ENCODE peak calls at places on chromosomes 16 and 17, in six cellular contexts. Y is HL-60, J is hepatocyte, I is K562, F is heart right ventricle, R is left lung. B is an unnamed sample.

GRCh38 chr16:76583466-76583865 is 306.3 kb downstream of the CNTNAP4 start:
- DNase-seq in R (no peak), J (peak; percentile 65), Y (no peak), F (peak; percentile 12), I (no peak), B (no peak)

GRCh38 chr17:50765454-50766221 is 1.7 kb downstream of the ANKRD40CL start:
- DNase-seq in I (no peak), R (no peak), F (no peak), J (no peak), Y (no peak), B (no peak)

GRCh38 chr17:30210901-30211300 is 24.6 kb downstream of the SLC6A4 start:
- DNase-seq in I (no peak), Y (no peak), J (no peak), F (no peak), R (no peak), B (no peak)

GRCh38 chr16:88447881-88448280 is 5.2 kb upstream of the ZFPM1 start:
- DNase-seq in I (no peak), J (no peak), F (no peak), Y (no peak), R (no peak), B (no peak)

GRCh38 chr17:40961586-40961985 is 5.2 kb downstream of the KRT39 start:
- DNase-seq in R (no peak), I (no peak), J (no peak), Y (no peak), F (no peak), B (no peak)

GRCh38 chr16:523097-523741 is 4.3 kb upstream of the CAPN15 start:
- DNase-seq in I (no peak), R (no peak), J (no peak), F (peak; percentile 13), Y (no peak), B (no peak)

GRCh38 chr17:57067781-57068180 is 17.3 kb upstream of the AKAP1 start:
- DNase-seq in F (no peak), Y (no peak), I (no peak), R (no peak), J (no peak), B (no peak)

GRCh38 chr16:31465788-31466370 is 6.1 kb upstream of the TGFB1I1 start:
- DNase-seq in R (no peak), Y (no peak), F (no peak), J (no peak), I (peak; percentile 4), B (no peak)

GRCh38 chr16:106623-107324 is 28.7 kb downstream of the MPG start:
- DNase-seq in F (no peak), Y (no peak), I (peak; percentile 55), J (peak; percentile 89), R (no peak), B (peak; percentile 60)

GRCh38 chr16:9381908-9382307 is 290.5 kb downstream of the HAPSTR1 start:
- DNase-seq in I (no peak), J (no peak), Y (no peak), R (no peak), F (no peak), B (no peak)

GRCh38 chr17:13557077-13557476 is 44.7 kb downstream of the HS3ST3A1 start:
- DNase-seq in F (no peak), I (no peak), Y (no peak), J (no peak), R (no peak), B (no peak)

GRCh38 chr17:74779948-74780400 is 3.8 kb upstream of the NAT9 start:
- DNase-seq in I (no peak), R (peak; percentile 83), Y (peak; percentile 99), J (no peak), F (no peak), B (peak; percentile 76)

GRCh38 chr17:3827124-3827773 is 18.8 kb downstream of the NCBP3 start:
- DNase-seq in R (no peak), Y (no peak), I (peak; percentile 41), F (no peak), J (peak; percentile 70), B (peak; percentile 63)

DNA sequence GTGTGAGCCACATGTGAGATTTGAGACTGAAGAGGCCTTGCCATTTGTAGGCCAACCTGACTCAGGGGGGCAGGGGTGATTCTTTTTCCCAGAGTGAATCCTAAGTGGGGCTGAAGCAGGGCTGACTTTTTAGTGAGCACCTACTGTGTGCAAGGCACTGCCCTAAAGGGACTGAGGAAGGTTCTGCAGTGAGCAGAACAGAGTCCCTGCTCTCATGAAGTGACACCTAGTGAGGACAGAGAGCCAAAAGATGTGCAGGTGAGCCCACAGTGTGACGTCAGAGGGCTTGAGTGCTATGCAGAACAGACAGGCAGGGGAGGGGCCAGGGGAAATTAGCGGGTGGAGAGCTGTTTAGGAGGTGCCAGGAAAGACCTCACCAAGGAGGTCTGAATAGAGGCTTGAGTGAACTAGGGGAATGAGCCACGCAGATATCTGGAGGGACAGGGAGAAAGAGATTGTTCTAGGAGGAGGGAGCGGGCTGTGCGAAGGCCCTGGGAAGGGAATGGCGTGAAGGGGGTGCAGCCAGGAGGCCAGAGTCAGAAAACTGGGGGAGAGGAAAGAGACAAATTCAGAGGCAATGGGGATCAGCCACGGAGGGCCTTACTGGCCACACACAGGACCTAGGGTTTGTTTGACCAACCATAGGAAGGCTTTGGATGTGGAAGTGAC is 19.7 kb upstream of the IL21R start:
- DNase-seq in J (no peak), F (no peak), I (no peak), R (no peak), Y (no peak), B (no peak)
- TF ChIP-seq CTCF in J (no peak), F (no peak), I (no peak), R (no peak), Y (no peak), B (no peak)

DNA sequence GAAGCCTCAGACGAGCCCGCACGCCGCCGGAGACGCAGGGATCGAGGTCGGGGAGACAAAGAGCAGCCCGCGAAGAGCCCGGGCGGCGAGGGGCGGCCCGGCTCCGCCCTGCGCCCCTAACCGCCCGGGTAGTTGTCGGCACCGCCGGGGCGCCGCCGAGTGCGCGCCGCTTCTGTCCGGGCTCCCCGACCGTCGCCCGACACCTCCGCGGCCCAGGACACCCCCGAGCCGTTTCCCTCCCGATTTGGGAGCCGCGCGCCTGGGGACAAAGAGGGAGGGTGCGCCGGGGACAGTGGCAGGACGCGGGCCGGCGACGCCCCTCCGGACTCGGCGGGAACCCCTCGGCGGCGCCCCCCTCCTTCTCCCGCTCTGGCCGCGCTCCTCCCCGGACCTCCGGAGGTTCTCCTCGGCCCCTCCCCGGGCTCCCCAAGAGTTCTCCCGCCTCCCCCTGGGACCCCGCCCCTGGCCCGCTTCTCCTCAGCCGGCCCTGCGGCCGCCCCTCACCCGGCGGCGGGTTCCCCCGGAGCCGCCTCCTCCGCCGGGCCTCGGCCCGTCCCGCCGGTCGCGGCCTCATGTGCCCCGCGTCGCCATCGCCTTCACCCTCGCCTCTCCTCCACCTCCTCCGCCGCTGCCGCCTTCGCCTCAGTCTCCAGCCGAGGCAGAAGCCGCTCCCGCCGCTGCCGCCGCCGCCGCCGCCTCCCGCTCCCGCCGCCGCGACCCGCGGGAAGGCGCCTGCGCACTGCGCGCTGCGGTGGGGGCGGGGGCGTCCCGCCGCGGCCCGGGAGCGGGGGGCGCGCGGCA is at the start of gene GJC1:
- DNase-seq in R (peak; percentile 81), Y (no peak), F (peak; percentile 62), I (peak; percentile 66), J (peak; percentile 69), B (no peak)
- H3K27ac ChIP-seq in R (peak within 1 kb of the TSS; percentile 70), Y (no peak within 1 kb of the TSS), F (peak within 1 kb of the TSS; percentile 93), I (no peak within 1 kb of the TSS), J (peak within 1 kb of the TSS; percentile 78), B (no peak within 1 kb of the TSS)

GRCh38 chr16:19741354-19741753 is 23.3 kb downstream of the IQCK start:
- DNase-seq in I (no peak), J (no peak), Y (no peak), F (no peak), R (no peak), B (no peak)
- TF ChIP-seq CTCF in I (no peak), J (no peak), Y (no peak), F (no peak), R (no peak), B (no peak)

GRCh38 chr17:37179893-37180292 is 195.9 kb upstream of the C17orf78 start:
- DNase-seq in J (no peak), R (no peak), F (no peak), I (no peak), Y (no peak), B (no peak)

GRCh38 chr17:37182786-37183185 is 193.0 kb upstream of the C17orf78 start:
- DNase-seq in R (no peak), Y (no peak), F (no peak), J (no peak), I (no peak), B (no peak)

GRCh38 chr17:37176683-37177082 is 199.1 kb upstream of the C17orf78 start:
- DNase-seq in F (no peak), Y (no peak), I (no peak), J (no peak), R (no peak), B (no peak)

GRCh38 chr17:37177234-37177633 is 198.6 kb upstream of the C17orf78 start:
- DNase-seq in I (no peak), F (no peak), Y (no peak), J (no peak), R (no peak), B (no peak)

GRCh38 chr17:37180371-37180770 is 195.4 kb upstream of the C17orf78 start:
- DNase-seq in R (no peak), F (no peak), J (no peak), Y (no peak), I (no peak), B (no peak)
- H3K27ac ChIP-seq in R (no peak overlapping the region), F (no peak overlapping the region), J (no peak overlapping the region), Y (no peak overlapping the region), I (no peak overlapping the region), B (no peak overlapping the region)